ENCODE peak calls at places on chromosomes 3 and 15, in seven cellular contexts. One of them, this sample, is unnamed.

GRCh38 chr15:62392411-62392810 is 227.3 kb upstream of the C2CD4B start:
- DNase-seq in NCI-H345: no peak
- DNase-seq in GM23338: peak; percentile 54
- DNase-seq in sigmoid colon: no peak
- DNase-seq in renal cortical epithelial cell: no peak
- DNase-seq in psoas muscle: peak; percentile 68
- DNase-seq in RWPE1: no peak
- DNase-seq in this sample: peak; percentile 55

GRCh38 chr3:170372190-170372879 is 14.8 kb downstream of the SKIL start:
- DNase-seq in NCI-H345: no peak
- DNase-seq in GM23338: no peak
- DNase-seq in sigmoid colon: no peak
- DNase-seq in renal cortical epithelial cell: no peak
- DNase-seq in psoas muscle: no peak
- DNase-seq in RWPE1: no peak
- DNase-seq in this sample: no peak

GRCh38 chr3:36493051-36493450 is 112.7 kb downstream of the STAC start:
- DNase-seq in NCI-H345: no peak
- DNase-seq in GM23338: no peak
- DNase-seq in sigmoid colon: no peak
- DNase-seq in renal cortical epithelial cell: peak; percentile 73
- DNase-seq in psoas muscle: no peak
- DNase-seq in RWPE1: no peak
- DNase-seq in this sample: no peak

GRCh38 chr15:39251413-39252197 is 329.3 kb upstream of the THBS1 start:
- DNase-seq in NCI-H345: no peak
- DNase-seq in GM23338: no peak
- DNase-seq in sigmoid colon: no peak
- DNase-seq in renal cortical epithelial cell: no peak
- DNase-seq in psoas muscle: no peak
- DNase-seq in RWPE1: no peak
- DNase-seq in this sample: no peak

GRCh38 chr3:185824467-185825378 is at the start of gene IGF2BP2:
- DNase-seq in NCI-H345: peak; percentile 40
- DNase-seq in GM23338: peak; percentile 76
- DNase-seq in sigmoid colon: peak; percentile 77
- DNase-seq in renal cortical epithelial cell: peak; percentile 41
- DNase-seq in psoas muscle: peak; percentile 72
- DNase-seq in RWPE1: peak; percentile 65
- DNase-seq in this sample: peak; percentile 96

GRCh38 chr15:50542051-50542450 is 4.4 kb downstream of the USP50 start:
- DNase-seq in NCI-H345: no peak
- DNase-seq in GM23338: no peak
- DNase-seq in sigmoid colon: no peak
- DNase-seq in renal cortical epithelial cell: no peak
- DNase-seq in psoas muscle: no peak
- DNase-seq in RWPE1: no peak
- DNase-seq in this sample: no peak

GRCh38 chr3:52136513-52136912 is 17.7 kb downstream of the POC1A start:
- DNase-seq in NCI-H345: no peak
- DNase-seq in GM23338: no peak
- DNase-seq in sigmoid colon: no peak
- DNase-seq in renal cortical epithelial cell: no peak
- DNase-seq in psoas muscle: peak; percentile 67
- DNase-seq in RWPE1: no peak
- DNase-seq in this sample: no peak

GRCh38 chr3:20141841-20142240 is 44.2 kb downstream of the SGO1 start:
- DNase-seq in NCI-H345: peak; percentile 12
- DNase-seq in GM23338: peak; percentile 48
- DNase-seq in sigmoid colon: peak; percentile 89
- DNase-seq in renal cortical epithelial cell: peak; percentile 56
- DNase-seq in psoas muscle: peak; percentile 70
- DNase-seq in RWPE1: no peak
- DNase-seq in this sample: peak; percentile 95

GRCh38 chr15:58475573-58476524 is 44.1 kb downstream of the LIPC start:
- DNase-seq in NCI-H345: peak; percentile 79
- DNase-seq in GM23338: no peak
- DNase-seq in sigmoid colon: no peak
- DNase-seq in renal cortical epithelial cell: peak; percentile 99
- DNase-seq in psoas muscle: no peak
- DNase-seq in RWPE1: no peak
- DNase-seq in this sample: peak; percentile 86

GRCh38 chr3:87558482-87558881 is 282.1 kb upstream of the POU1F1 start:
- DNase-seq in NCI-H345: no peak
- DNase-seq in GM23338: no peak
- DNase-seq in sigmoid colon: no peak
- DNase-seq in renal cortical epithelial cell: no peak
- DNase-seq in psoas muscle: no peak
- DNase-seq in RWPE1: no peak
- DNase-seq in this sample: no peak

This sample was measured in neural progenitor cell.